ENCODE peak calls at places on chromosomes 7 and 10, in eight cellular contexts. One of them, this sample, is unnamed.

GRCh38 chr7:39693812-39694211 is 70.4 kb downstream of the RALA start:
- DNase-seq in endodermal cell: no peak
- DNase-seq in NCI-H82: no peak
- DNase-seq in KBM-7: no peak
- DNase-seq in GM04504: no peak
- DNase-seq in right atrium auricular region: no peak
- DNase-seq in A172: no peak
- DNase-seq in stimulated activated CD4-positive, alpha-beta T cell treated with anti-CD3 and anti-CD28 coated beads, Interleukin-2, amount 100 ng/mL, for 48 hours: no peak
- DNase-seq in this sample: no peak

GRCh38 chr7:140326116-140326928 is 72.0 kb downstream of the SLC37A3 start:
- DNase-seq in endodermal cell: peak
- DNase-seq in NCI-H82: peak
- DNase-seq in KBM-7: peak
- DNase-seq in GM04504: peak
- DNase-seq in right atrium auricular region: peak
- DNase-seq in A172: peak
- DNase-seq in stimulated activated CD4-positive, alpha-beta T cell treated with anti-CD3 and anti-CD28 coated beads, Interleukin-2, amount 100 ng/mL, for 48 hours: peak
- DNase-seq in this sample: peak

GRCh38 chr10:110524179-110524863 is 26.6 kb downstream of the DUSP5 start:
- DNase-seq in endodermal cell: peak
- DNase-seq in NCI-H82: no peak
- DNase-seq in KBM-7: no peak
- DNase-seq in GM04504: no peak
- DNase-seq in right atrium auricular region: peak
- DNase-seq in A172: peak
- DNase-seq in stimulated activated CD4-positive, alpha-beta T cell treated with anti-CD3 and anti-CD28 coated beads, Interleukin-2, amount 100 ng/mL, for 48 hours: no peak
- DNase-seq in this sample: no peak

GRCh38 chr10:103277713-103278299 is 868 bp downstream of the INA start:
- DNase-seq in endodermal cell: no peak
- DNase-seq in NCI-H82: peak
- DNase-seq in KBM-7: no peak
- DNase-seq in GM04504: no peak
- DNase-seq in right atrium auricular region: no peak
- DNase-seq in A172: no peak
- DNase-seq in stimulated activated CD4-positive, alpha-beta T cell treated with anti-CD3 and anti-CD28 coated beads, Interleukin-2, amount 100 ng/mL, for 48 hours: no peak
- DNase-seq in this sample: no peak

GRCh38 chr7:6162650-6163366 is 109.6 kb downstream of the CYTH3 start:
- DNase-seq in endodermal cell: no peak
- DNase-seq in NCI-H82: no peak
- DNase-seq in KBM-7: no peak
- DNase-seq in GM04504: no peak
- DNase-seq in right atrium auricular region: no peak
- DNase-seq in A172: no peak
- DNase-seq in stimulated activated CD4-positive, alpha-beta T cell treated with anti-CD3 and anti-CD28 coated beads, Interleukin-2, amount 100 ng/mL, for 48 hours: no peak
- DNase-seq in this sample: no peak

GRCh38 chr7:120014920-120015465 is 258.0 kb upstream of the KCND2 start:
- DNase-seq in endodermal cell: peak
- DNase-seq in NCI-H82: no peak
- DNase-seq in KBM-7: no peak
- DNase-seq in GM04504: no peak
- DNase-seq in right atrium auricular region: no peak
- DNase-seq in A172: no peak
- DNase-seq in stimulated activated CD4-positive, alpha-beta T cell treated with anti-CD3 and anti-CD28 coated beads, Interleukin-2, amount 100 ng/mL, for 48 hours: no peak
- DNase-seq in this sample: no peak

GRCh38 chr10:43200538-43201390 is 62.5 kb downstream of the CSGALNACT2 start:
- DNase-seq in endodermal cell: peak
- DNase-seq in NCI-H82: no peak
- DNase-seq in KBM-7: no peak
- DNase-seq in GM04504: no peak
- DNase-seq in right atrium auricular region: no peak
- DNase-seq in A172: peak
- DNase-seq in stimulated activated CD4-positive, alpha-beta T cell treated with anti-CD3 and anti-CD28 coated beads, Interleukin-2, amount 100 ng/mL, for 48 hours: no peak
- DNase-seq in this sample: no peak

GRCh38 chr10:14102056-14102455 is 228.7 kb downstream of the FRMD4A start:
- DNase-seq in endodermal cell: peak
- DNase-seq in NCI-H82: peak
- DNase-seq in KBM-7: no peak
- DNase-seq in GM04504: no peak
- DNase-seq in right atrium auricular region: peak
- DNase-seq in A172: no peak
- DNase-seq in stimulated activated CD4-positive, alpha-beta T cell treated with anti-CD3 and anti-CD28 coated beads, Interleukin-2, amount 100 ng/mL, for 48 hours: no peak
- DNase-seq in this sample: no peak

GRCh38 chr10:132665946-132666732 is 119.8 kb downstream of the NKX6-2 start:
- DNase-seq in endodermal cell: no peak
- DNase-seq in NCI-H82: no peak
- DNase-seq in KBM-7: peak
- DNase-seq in GM04504: peak
- DNase-seq in right atrium auricular region: no peak
- DNase-seq in A172: peak
- DNase-seq in stimulated activated CD4-positive, alpha-beta T cell treated with anti-CD3 and anti-CD28 coated beads, Interleukin-2, amount 100 ng/mL, for 48 hours: no peak
- DNase-seq in this sample: no peak

GRCh38 chr7:112596260-112596659 is 115.5 kb downstream of the LSMEM1 start:
- DNase-seq in endodermal cell: no peak
- DNase-seq in NCI-H82: no peak
- DNase-seq in KBM-7: no peak
- DNase-seq in GM04504: peak
- DNase-seq in right atrium auricular region: no peak
- DNase-seq in A172: peak
- DNase-seq in stimulated activated CD4-positive, alpha-beta T cell treated with anti-CD3 and anti-CD28 coated beads, Interleukin-2, amount 100 ng/mL, for 48 hours: no peak
- DNase-seq in this sample: no peak

GRCh38 chr7:143983960-143984359 is 16.2 kb upstream of the OR6B1 start:
- DNase-seq in endodermal cell: no peak
- DNase-seq in NCI-H82: no peak
- DNase-seq in KBM-7: no peak
- DNase-seq in GM04504: no peak
- DNase-seq in right atrium auricular region: no peak
- DNase-seq in A172: no peak
- DNase-seq in stimulated activated CD4-positive, alpha-beta T cell treated with anti-CD3 and anti-CD28 coated beads, Interleukin-2, amount 100 ng/mL, for 48 hours: no peak
- DNase-seq in this sample: no peak

GRCh38 chr10:85510682-85511081 is 855.9 kb downstream of the GRID1 start:
- DNase-seq in endodermal cell: peak
- DNase-seq in NCI-H82: peak
- DNase-seq in KBM-7: no peak
- DNase-seq in GM04504: no peak
- DNase-seq in right atrium auricular region: no peak
- DNase-seq in A172: no peak
- DNase-seq in stimulated activated CD4-positive, alpha-beta T cell treated with anti-CD3 and anti-CD28 coated beads, Interleukin-2, amount 100 ng/mL, for 48 hours: no peak
- DNase-seq in this sample: peak

GRCh38 chr10:1522237-1522636 is 215.1 kb downstream of the ADARB2 start:
- DNase-seq in endodermal cell: peak
- DNase-seq in NCI-H82: no peak
- DNase-seq in KBM-7: no peak
- DNase-seq in GM04504: no peak
- DNase-seq in right atrium auricular region: no peak
- DNase-seq in A172: no peak
- DNase-seq in stimulated activated CD4-positive, alpha-beta T cell treated with anti-CD3 and anti-CD28 coated beads, Interleukin-2, amount 100 ng/mL, for 48 hours: no peak
- DNase-seq in this sample: no peak

GRCh38 chr7:113015038-113015645 is 71.5 kb downstream of the GPR85 start:
- DNase-seq in endodermal cell: no peak
- DNase-seq in NCI-H82: peak
- DNase-seq in KBM-7: peak
- DNase-seq in GM04504: no peak
- DNase-seq in right atrium auricular region: no peak
- DNase-seq in A172: peak
- DNase-seq in stimulated activated CD4-positive, alpha-beta T cell treated with anti-CD3 and anti-CD28 coated beads, Interleukin-2, amount 100 ng/mL, for 48 hours: no peak
- DNase-seq in this sample: peak

GRCh38 chr10:95742529-95742884 is 13.5 kb upstream of the ENTPD1 start:
- DNase-seq in endodermal cell: no peak
- DNase-seq in NCI-H82: no peak
- DNase-seq in KBM-7: no peak
- DNase-seq in GM04504: no peak
- DNase-seq in right atrium auricular region: no peak
- DNase-seq in A172: no peak
- DNase-seq in stimulated activated CD4-positive, alpha-beta T cell treated with anti-CD3 and anti-CD28 coated beads, Interleukin-2, amount 100 ng/mL, for 48 hours: no peak
- DNase-seq in this sample: no peak

GRCh38 chr10:6208781-6209235 is 6.1 kb downstream of the PFKFB3 start:
- DNase-seq in endodermal cell: no peak
- DNase-seq in NCI-H82: peak
- DNase-seq in KBM-7: no peak
- DNase-seq in GM04504: no peak
- DNase-seq in right atrium auricular region: no peak
- DNase-seq in A172: no peak
- DNase-seq in stimulated activated CD4-positive, alpha-beta T cell treated with anti-CD3 and anti-CD28 coated beads, Interleukin-2, amount 100 ng/mL, for 48 hours: no peak
- DNase-seq in this sample: no peak

GRCh38 chr10:21978191-21978862 is 25.2 kb downstream of the DNAJC1 start:
- DNase-seq in endodermal cell: no peak
- DNase-seq in NCI-H82: no peak
- DNase-seq in KBM-7: no peak
- DNase-seq in GM04504: no peak
- DNase-seq in right atrium auricular region: no peak
- DNase-seq in A172: peak
- DNase-seq in stimulated activated CD4-positive, alpha-beta T cell treated with anti-CD3 and anti-CD28 coated beads, Interleukin-2, amount 100 ng/mL, for 48 hours: no peak
- DNase-seq in this sample: no peak

GRCh38 chr7:155840909-155841308 is 28.6 kb upstream of the SHH start:
- DNase-seq in endodermal cell: no peak
- DNase-seq in NCI-H82: no peak
- DNase-seq in KBM-7: no peak
- DNase-seq in GM04504: no peak
- DNase-seq in right atrium auricular region: no peak
- DNase-seq in A172: no peak
- DNase-seq in stimulated activated CD4-positive, alpha-beta T cell treated with anti-CD3 and anti-CD28 coated beads, Interleukin-2, amount 100 ng/mL, for 48 hours: no peak
- DNase-seq in this sample: no peak

GRCh38 chr7:109343662-109344061 is 774.0 kb downstream of the DNAJB9 start:
- DNase-seq in endodermal cell: no peak
- DNase-seq in NCI-H82: no peak
- DNase-seq in KBM-7: no peak
- DNase-seq in GM04504: no peak
- DNase-seq in right atrium auricular region: no peak
- DNase-seq in A172: no peak
- DNase-seq in stimulated activated CD4-positive, alpha-beta T cell treated with anti-CD3 and anti-CD28 coated beads, Interleukin-2, amount 100 ng/mL, for 48 hours: no peak
- DNase-seq in this sample: no peak

GRCh38 chr7:137940656-137941518 is 61.0 kb downstream of the CREB3L2 start:
- DNase-seq in endodermal cell: no peak
- DNase-seq in NCI-H82: no peak
- DNase-seq in KBM-7: no peak
- DNase-seq in GM04504: no peak
- DNase-seq in right atrium auricular region: no peak
- DNase-seq in A172: no peak
- DNase-seq in stimulated activated CD4-positive, alpha-beta T cell treated with anti-CD3 and anti-CD28 coated beads, Interleukin-2, amount 100 ng/mL, for 48 hours: no peak
- DNase-seq in this sample: no peak

GRCh38 chr7:36295090-36295489 is 94.6 kb upstream of the ANLN start:
- DNase-seq in endodermal cell: peak
- DNase-seq in NCI-H82: no peak
- DNase-seq in KBM-7: no peak
- DNase-seq in GM04504: no peak
- DNase-seq in right atrium auricular region: no peak
- DNase-seq in A172: no peak
- DNase-seq in stimulated activated CD4-positive, alpha-beta T cell treated with anti-CD3 and anti-CD28 coated beads, Interleukin-2, amount 100 ng/mL, for 48 hours: no peak
- DNase-seq in this sample: no peak

GRCh38 chr10:63711866-63712716 is 190.9 kb downstream of the REEP3 start:
- DNase-seq in endodermal cell: no peak
- DNase-seq in NCI-H82: peak
- DNase-seq in KBM-7: no peak
- DNase-seq in GM04504: peak
- DNase-seq in right atrium auricular region: peak
- DNase-seq in A172: peak
- DNase-seq in stimulated activated CD4-positive, alpha-beta T cell treated with anti-CD3 and anti-CD28 coated beads, Interleukin-2, amount 100 ng/mL, for 48 hours: no peak
- DNase-seq in this sample: peak

GRCh38 chr10:77268721-77269120 is 368.9 kb downstream of the KCNMA1 start:
- DNase-seq in endodermal cell: no peak
- DNase-seq in NCI-H82: no peak
- DNase-seq in KBM-7: no peak
- DNase-seq in GM04504: no peak
- DNase-seq in right atrium auricular region: no peak
- DNase-seq in A172: no peak
- DNase-seq in stimulated activated CD4-positive, alpha-beta T cell treated with anti-CD3 and anti-CD28 coated beads, Interleukin-2, amount 100 ng/mL, for 48 hours: no peak
- DNase-seq in this sample: no peak

GRCh38 chr10:78301481-78301880 is 267.8 kb downstream of the RPS24 start:
- DNase-seq in endodermal cell: no peak
- DNase-seq in NCI-H82: no peak
- DNase-seq in KBM-7: no peak
- DNase-seq in GM04504: no peak
- DNase-seq in right atrium auricular region: peak
- DNase-seq in A172: no peak
- DNase-seq in stimulated activated CD4-positive, alpha-beta T cell treated with anti-CD3 and anti-CD28 coated beads, Interleukin-2, amount 100 ng/mL, for 48 hours: no peak
- DNase-seq in this sample: no peak

GRCh38 chr10:127738512-127739424 is 1.8 kb downstream of the FOXI2 start:
- DNase-seq in endodermal cell: peak
- DNase-seq in NCI-H82: no peak
- DNase-seq in KBM-7: no peak
- DNase-seq in GM04504: no peak
- DNase-seq in right atrium auricular region: no peak
- DNase-seq in A172: no peak
- DNase-seq in stimulated activated CD4-positive, alpha-beta T cell treated with anti-CD3 and anti-CD28 coated beads, Interleukin-2, amount 100 ng/mL, for 48 hours: no peak
- DNase-seq in this sample: no peak

GRCh38 chr10:30219977-30220751 is 128.9 kb downstream of the MTPAP start:
- DNase-seq in endodermal cell: no peak
- DNase-seq in NCI-H82: no peak
- DNase-seq in KBM-7: peak
- DNase-seq in GM04504: peak
- DNase-seq in right atrium auricular region: no peak
- DNase-seq in A172: no peak
- DNase-seq in stimulated activated CD4-positive, alpha-beta T cell treated with anti-CD3 and anti-CD28 coated beads, Interleukin-2, amount 100 ng/mL, for 48 hours: no peak
- DNase-seq in this sample: no peak

GRCh38 chr7:48052748-48053147 is 17.4 kb downstream of the C7orf57 start:
- DNase-seq in endodermal cell: no peak
- DNase-seq in NCI-H82: no peak
- DNase-seq in KBM-7: no peak
- DNase-seq in GM04504: no peak
- DNase-seq in right atrium auricular region: no peak
- DNase-seq in A172: peak
- DNase-seq in stimulated activated CD4-positive, alpha-beta T cell treated with anti-CD3 and anti-CD28 coated beads, Interleukin-2, amount 100 ng/mL, for 48 hours: peak
- DNase-seq in this sample: no peak

GRCh38 chr7:100897111-100897608 is 1.5 kb upstream of the ACHE start:
- DNase-seq in endodermal cell: peak
- DNase-seq in NCI-H82: peak
- DNase-seq in KBM-7: peak
- DNase-seq in GM04504: no peak
- DNase-seq in right atrium auricular region: no peak
- DNase-seq in A172: no peak
- DNase-seq in stimulated activated CD4-positive, alpha-beta T cell treated with anti-CD3 and anti-CD28 coated beads, Interleukin-2, amount 100 ng/mL, for 48 hours: peak
- DNase-seq in this sample: no peak

GRCh38 chr10:11337516-11337915 is 273.9 kb downstream of the USP6NL start:
- DNase-seq in endodermal cell: peak
- DNase-seq in NCI-H82: no peak
- DNase-seq in KBM-7: peak
- DNase-seq in GM04504: no peak
- DNase-seq in right atrium auricular region: no peak
- DNase-seq in A172: no peak
- DNase-seq in stimulated activated CD4-positive, alpha-beta T cell treated with anti-CD3 and anti-CD28 coated beads, Interleukin-2, amount 100 ng/mL, for 48 hours: no peak
- DNase-seq in this sample: no peak

This sample was measured in NCI-H1694.